ENCODE peak calls at places on chromosome 9, in five cellular contexts. One of them, this sample, is unnamed.

GRCh38 chr9:36316629-36317317 is 58.5 kb upstream of the GNE start:
- DNase-seq in globus pallidus: peak
- DNase-seq in mucosa of gallbladder: peak
- DNase-seq in CD8-positive, alpha-beta memory T cell: no peak
- DNase-seq in PC-3: no peak
- DNase-seq in this sample: no peak

GRCh38 chr9:134678671-134679443 is 37.3 kb downstream of the COL5A1 start:
- DNase-seq in globus pallidus: no peak
- DNase-seq in mucosa of gallbladder: no peak
- DNase-seq in CD8-positive, alpha-beta memory T cell: no peak
- DNase-seq in PC-3: no peak
- DNase-seq in this sample: no peak

GRCh38 chr9:8278048-8278447 is 478.5 kb upstream of the DMAC1 start:
- DNase-seq in globus pallidus: no peak
- DNase-seq in mucosa of gallbladder: no peak
- DNase-seq in CD8-positive, alpha-beta memory T cell: no peak
- DNase-seq in PC-3: no peak
- DNase-seq in this sample: no peak

GRCh38 chr9:119094086-119094485 is 275.1 kb downstream of the BRINP1 start:
- DNase-seq in globus pallidus: no peak
- DNase-seq in mucosa of gallbladder: no peak
- DNase-seq in CD8-positive, alpha-beta memory T cell: no peak
- DNase-seq in PC-3: no peak
- DNase-seq in this sample: no peak

GRCh38 chr9:88949961-88950340 is 41.3 kb upstream of the S1PR3 start:
- DNase-seq in globus pallidus: no peak
- DNase-seq in mucosa of gallbladder: no peak
- DNase-seq in CD8-positive, alpha-beta memory T cell: no peak
- DNase-seq in PC-3: peak
- DNase-seq in this sample: no peak

GRCh38 chr9:132546148-132547051 is 36.0 kb upstream of the BARHL1 start:
- DNase-seq in globus pallidus: no peak
- DNase-seq in mucosa of gallbladder: peak
- DNase-seq in CD8-positive, alpha-beta memory T cell: no peak
- DNase-seq in PC-3: no peak
- DNase-seq in this sample: peak

GRCh38 chr9:124975131-124975530 is 34.2 kb upstream of the GOLGA1 start:
- DNase-seq in globus pallidus: no peak
- DNase-seq in mucosa of gallbladder: no peak
- DNase-seq in CD8-positive, alpha-beta memory T cell: no peak
- DNase-seq in PC-3: no peak
- DNase-seq in this sample: no peak

GRCh38 chr9:137970098-137970497 is 92.5 kb downstream of the CACNA1B start:
- DNase-seq in globus pallidus: no peak
- DNase-seq in mucosa of gallbladder: no peak
- DNase-seq in CD8-positive, alpha-beta memory T cell: no peak
- DNase-seq in PC-3: no peak
- DNase-seq in this sample: no peak

GRCh38 chr9:18707078-18707477 is 233.1 kb downstream of the ADAMTSL1 start:
- DNase-seq in globus pallidus: peak
- DNase-seq in mucosa of gallbladder: no peak
- DNase-seq in CD8-positive, alpha-beta memory T cell: no peak
- DNase-seq in PC-3: no peak
- DNase-seq in this sample: no peak

GRCh38 chr9:130175355-130175754 is 3.2 kb downstream of the NCS1 start:
- DNase-seq in globus pallidus: no peak
- DNase-seq in mucosa of gallbladder: no peak
- DNase-seq in CD8-positive, alpha-beta memory T cell: no peak
- DNase-seq in PC-3: no peak
- DNase-seq in this sample: no peak

GRCh38 chr9:122228906-122229837 is at the start of gene LHX6:
- DNase-seq in globus pallidus: no peak
- DNase-seq in mucosa of gallbladder: no peak
- DNase-seq in CD8-positive, alpha-beta memory T cell: no peak
- DNase-seq in PC-3: peak
- DNase-seq in this sample: no peak

GRCh38 chr9:136656795-136657611 is 5.7 kb upstream of the EGFL7 start:
- DNase-seq in globus pallidus: no peak
- DNase-seq in mucosa of gallbladder: no peak
- DNase-seq in CD8-positive, alpha-beta memory T cell: no peak
- DNase-seq in PC-3: no peak
- DNase-seq in this sample: no peak

GRCh38 chr9:95819636-95820035 is 55.9 kb upstream of the ERCC6L2 start:
- DNase-seq in globus pallidus: no peak
- DNase-seq in mucosa of gallbladder: no peak
- DNase-seq in CD8-positive, alpha-beta memory T cell: no peak
- DNase-seq in PC-3: no peak
- DNase-seq in this sample: no peak

GRCh38 chr9:121358747-121359146 is 11.3 kb downstream of the STOM start:
- DNase-seq in globus pallidus: no peak
- DNase-seq in mucosa of gallbladder: no peak
- DNase-seq in CD8-positive, alpha-beta memory T cell: no peak
- DNase-seq in PC-3: no peak
- DNase-seq in this sample: no peak

GRCh38 chr9:72958485-72959266 is 5.8 kb upstream of the ALDH1A1 start:
- DNase-seq in globus pallidus: no peak
- DNase-seq in mucosa of gallbladder: no peak
- DNase-seq in CD8-positive, alpha-beta memory T cell: no peak
- DNase-seq in PC-3: no peak
- DNase-seq in this sample: no peak

GRCh38 chr9:136848393-136849037 is 694 bp upstream of the PHPT1 start:
- DNase-seq in globus pallidus: no peak
- DNase-seq in mucosa of gallbladder: no peak
- DNase-seq in CD8-positive, alpha-beta memory T cell: no peak
- DNase-seq in PC-3: peak
- DNase-seq in this sample: peak

GRCh38 chr9:107932036-107932435 is 442.5 kb upstream of the KLF4 start:
- DNase-seq in globus pallidus: no peak
- DNase-seq in mucosa of gallbladder: no peak
- DNase-seq in CD8-positive, alpha-beta memory T cell: no peak
- DNase-seq in PC-3: no peak
- DNase-seq in this sample: no peak

GRCh38 chr9:131731237-131731995 is 8.5 kb downstream of the RAPGEF1 start:
- DNase-seq in globus pallidus: no peak
- DNase-seq in mucosa of gallbladder: no peak
- DNase-seq in CD8-positive, alpha-beta memory T cell: peak
- DNase-seq in PC-3: peak
- DNase-seq in this sample: no peak

GRCh38 chr9:99249619-99250018 is 27.5 kb downstream of the SEC61B start:
- DNase-seq in globus pallidus: no peak
- DNase-seq in mucosa of gallbladder: no peak
- DNase-seq in CD8-positive, alpha-beta memory T cell: no peak
- DNase-seq in PC-3: no peak
- DNase-seq in this sample: no peak

GRCh38 chr9:77707696-77708095 is 59.6 kb upstream of the GNA14 start:
- DNase-seq in globus pallidus: no peak
- DNase-seq in mucosa of gallbladder: peak
- DNase-seq in CD8-positive, alpha-beta memory T cell: no peak
- DNase-seq in PC-3: peak
- DNase-seq in this sample: no peak

GRCh38 chr9:130206579-130206978 is 34.4 kb downstream of the NCS1 start:
- DNase-seq in globus pallidus: no peak
- DNase-seq in mucosa of gallbladder: no peak
- DNase-seq in CD8-positive, alpha-beta memory T cell: no peak
- DNase-seq in PC-3: no peak
- DNase-seq in this sample: no peak

GRCh38 chr9:138075961-138076649 is 198.5 kb downstream of the CACNA1B start:
- DNase-seq in globus pallidus: no peak
- DNase-seq in mucosa of gallbladder: no peak
- DNase-seq in CD8-positive, alpha-beta memory T cell: no peak
- DNase-seq in PC-3: no peak
- DNase-seq in this sample: no peak

GRCh38 chr9:135249191-135249590 is 161.7 kb downstream of the OLFM1 start:
- DNase-seq in globus pallidus: no peak
- DNase-seq in mucosa of gallbladder: no peak
- DNase-seq in CD8-positive, alpha-beta memory T cell: no peak
- DNase-seq in PC-3: no peak
- DNase-seq in this sample: no peak

GRCh38 chr9:2179557-2179956 is 164.4 kb downstream of the SMARCA2 start:
- DNase-seq in globus pallidus: no peak
- DNase-seq in mucosa of gallbladder: no peak
- DNase-seq in CD8-positive, alpha-beta memory T cell: no peak
- DNase-seq in PC-3: no peak
- DNase-seq in this sample: no peak

GRCh38 chr9:137255448-137256114 is 454 bp downstream of the NELFB start:
- DNase-seq in globus pallidus: no peak
- DNase-seq in mucosa of gallbladder: no peak
- DNase-seq in CD8-positive, alpha-beta memory T cell: no peak
- DNase-seq in PC-3: peak
- DNase-seq in this sample: no peak

GRCh38 chr9:97502222-97502983 is 937 bp downstream of the TMOD1 start:
- DNase-seq in globus pallidus: peak
- DNase-seq in mucosa of gallbladder: no peak
- DNase-seq in CD8-positive, alpha-beta memory T cell: no peak
- DNase-seq in PC-3: no peak
- DNase-seq in this sample: no peak

GRCh38 chr9:134226221-134226930 is 62.0 kb upstream of the RNU6ATAC start:
- DNase-seq in globus pallidus: no peak
- DNase-seq in mucosa of gallbladder: peak
- DNase-seq in CD8-positive, alpha-beta memory T cell: no peak
- DNase-seq in PC-3: no peak
- DNase-seq in this sample: no peak

GRCh38 chr9:124771867-124772621 is 933 bp upstream of the NR6A1 start:
- DNase-seq in globus pallidus: peak
- DNase-seq in mucosa of gallbladder: peak
- DNase-seq in CD8-positive, alpha-beta memory T cell: peak
- DNase-seq in PC-3: peak
- DNase-seq in this sample: no peak

GRCh38 chr9:137582286-137582860 is 3.6 kb upstream of the DPH7 start:
- DNase-seq in globus pallidus: no peak
- DNase-seq in mucosa of gallbladder: no peak
- DNase-seq in CD8-positive, alpha-beta memory T cell: no peak
- DNase-seq in PC-3: no peak
- DNase-seq in this sample: no peak

GRCh38 chr9:18126776-18127175 is 347.2 kb upstream of the ADAMTSL1 start:
- DNase-seq in globus pallidus: no peak
- DNase-seq in mucosa of gallbladder: no peak
- DNase-seq in CD8-positive, alpha-beta memory T cell: no peak
- DNase-seq in PC-3: no peak
- DNase-seq in this sample: no peak

GRCh38 chr9:12544700-12545099 is 148.5 kb upstream of the TYRP1 start:
- DNase-seq in globus pallidus: no peak
- DNase-seq in mucosa of gallbladder: no peak
- DNase-seq in CD8-positive, alpha-beta memory T cell: no peak
- DNase-seq in PC-3: no peak
- DNase-seq in this sample: no peak

GRCh38 chr9:87596862-87597261 is 99.2 kb downstream of the DAPK1 start:
- DNase-seq in globus pallidus: no peak
- DNase-seq in mucosa of gallbladder: peak
- DNase-seq in CD8-positive, alpha-beta memory T cell: no peak
- DNase-seq in PC-3: no peak
- DNase-seq in this sample: no peak

GRCh38 chr9:3768698-3769458 is 243.1 kb upstream of the RFX3 start:
- DNase-seq in globus pallidus: no peak
- DNase-seq in mucosa of gallbladder: peak
- DNase-seq in CD8-positive, alpha-beta memory T cell: no peak
- DNase-seq in PC-3: no peak
- DNase-seq in this sample: no peak

GRCh38 chr9:7533376-7534090 is 266.0 kb downstream of the DMAC1 start:
- DNase-seq in globus pallidus: no peak
- DNase-seq in mucosa of gallbladder: no peak
- DNase-seq in CD8-positive, alpha-beta memory T cell: no peak
- DNase-seq in PC-3: no peak
- DNase-seq in this sample: no peak

GRCh38 chr9:133133680-133134418 is 12.8 kb upstream of the RALGDS start:
- DNase-seq in globus pallidus: peak
- DNase-seq in mucosa of gallbladder: peak
- DNase-seq in CD8-positive, alpha-beta memory T cell: peak
- DNase-seq in PC-3: peak
- DNase-seq in this sample: no peak

GRCh38 chr9:77954018-77954417 is 77.6 kb downstream of the GNAQ start:
- DNase-seq in globus pallidus: no peak
- DNase-seq in mucosa of gallbladder: no peak
- DNase-seq in CD8-positive, alpha-beta memory T cell: no peak
- DNase-seq in PC-3: no peak
- DNase-seq in this sample: no peak

This sample was measured in D721Med.